ENCODE peak calls at places on chromosome 9, in five cellular contexts. One of them, this sample, is unnamed.

GRCh38 chr9:79382044-79382443 is 189.7 kb upstream of the TLE4 start:
- DNase-seq in CD4-positive, alpha-beta T cell: no peak
- DNase-seq in right cardiac atrium: no peak
- DNase-seq in esophagus squamous epithelium: no peak
- DNase-seq in neural progenitor cell: peak
- DNase-seq in this sample: no peak

GRCh38 chr9:79944991-79945390 is 373.2 kb downstream of the TLE4 start:
- DNase-seq in neural progenitor cell: no peak
- DNase-seq in right cardiac atrium: no peak
- DNase-seq in CD4-positive, alpha-beta T cell: no peak
- DNase-seq in esophagus squamous epithelium: no peak
- DNase-seq in this sample: no peak

GRCh38 chr9:115038138-115038537 is 79.8 kb downstream of the TNC start:
- DNase-seq in esophagus squamous epithelium: no peak
- DNase-seq in right cardiac atrium: peak
- DNase-seq in neural progenitor cell: no peak
- DNase-seq in CD4-positive, alpha-beta T cell: no peak
- DNase-seq in this sample: no peak

GRCh38 chr9:107628444-107628843 is 138.9 kb upstream of the KLF4 start:
- DNase-seq in CD4-positive, alpha-beta T cell: no peak
- DNase-seq in neural progenitor cell: no peak
- DNase-seq in esophagus squamous epithelium: no peak
- DNase-seq in right cardiac atrium: no peak
- DNase-seq in this sample: no peak

GRCh38 chr9:129333961-129334743 is 156.1 kb upstream of the IER5L start:
- DNase-seq in right cardiac atrium: peak
- DNase-seq in CD4-positive, alpha-beta T cell: peak
- DNase-seq in esophagus squamous epithelium: peak
- DNase-seq in neural progenitor cell: peak
- DNase-seq in this sample: peak

GRCh38 chr9:107462691-107463090 is 26.9 kb downstream of the KLF4 start:
- DNase-seq in neural progenitor cell: no peak
- DNase-seq in CD4-positive, alpha-beta T cell: no peak
- DNase-seq in esophagus squamous epithelium: no peak
- DNase-seq in right cardiac atrium: no peak
- DNase-seq in this sample: no peak

GRCh38 chr9:89648247-89649000 is 43.6 kb downstream of the GADD45G start:
- DNase-seq in right cardiac atrium: peak
- DNase-seq in esophagus squamous epithelium: no peak
- DNase-seq in neural progenitor cell: no peak
- DNase-seq in CD4-positive, alpha-beta T cell: no peak
- DNase-seq in this sample: no peak

GRCh38 chr9:72856985-72857631 is 95.7 kb downstream of the ALDH1A1 start:
- DNase-seq in neural progenitor cell: peak
- DNase-seq in CD4-positive, alpha-beta T cell: no peak
- DNase-seq in esophagus squamous epithelium: no peak
- DNase-seq in right cardiac atrium: no peak
- DNase-seq in this sample: peak

GRCh38 chr9:97398999-97399758 is 12.7 kb upstream of the TDRD7 start:
- DNase-seq in neural progenitor cell: peak
- DNase-seq in esophagus squamous epithelium: no peak
- DNase-seq in CD4-positive, alpha-beta T cell: peak
- DNase-seq in right cardiac atrium: peak
- DNase-seq in this sample: peak

GRCh38 chr9:75121914-75122558 is 33.7 kb downstream of the OSTF1 start:
- DNase-seq in right cardiac atrium: no peak
- DNase-seq in CD4-positive, alpha-beta T cell: no peak
- DNase-seq in esophagus squamous epithelium: no peak
- DNase-seq in neural progenitor cell: no peak
- DNase-seq in this sample: no peak

GRCh38 chr9:69937830-69938535 is 105.7 kb upstream of the MAMDC2 start:
- DNase-seq in CD4-positive, alpha-beta T cell: no peak
- DNase-seq in neural progenitor cell: no peak
- DNase-seq in esophagus squamous epithelium: no peak
- DNase-seq in right cardiac atrium: no peak
- DNase-seq in this sample: no peak

GRCh38 chr9:14321517-14322125 is 7.7 kb upstream of the NFIB start:
- DNase-seq in right cardiac atrium: peak
- DNase-seq in CD4-positive, alpha-beta T cell: no peak
- DNase-seq in esophagus squamous epithelium: no peak
- DNase-seq in neural progenitor cell: peak
- DNase-seq in this sample: no peak

GRCh38 chr9:18059447-18059846 is 414.5 kb upstream of the ADAMTSL1 start:
- DNase-seq in neural progenitor cell: no peak
- DNase-seq in right cardiac atrium: no peak
- DNase-seq in CD4-positive, alpha-beta T cell: no peak
- DNase-seq in esophagus squamous epithelium: no peak
- DNase-seq in this sample: no peak

GRCh38 chr9:23728736-23729135 is 97.3 kb downstream of the ELAVL2 start:
- DNase-seq in right cardiac atrium: no peak
- DNase-seq in esophagus squamous epithelium: no peak
- DNase-seq in CD4-positive, alpha-beta T cell: no peak
- DNase-seq in neural progenitor cell: no peak
- DNase-seq in this sample: no peak

GRCh38 chr9:22813520-22813919 is 366.9 kb downstream of the DMRTA1 start:
- DNase-seq in neural progenitor cell: peak
- DNase-seq in CD4-positive, alpha-beta T cell: no peak
- DNase-seq in right cardiac atrium: no peak
- DNase-seq in esophagus squamous epithelium: no peak
- DNase-seq in this sample: peak

GRCh38 chr9:83197611-83198010 is 134.7 kb upstream of the RASEF start:
- DNase-seq in esophagus squamous epithelium: no peak
- DNase-seq in CD4-positive, alpha-beta T cell: no peak
- DNase-seq in right cardiac atrium: no peak
- DNase-seq in neural progenitor cell: no peak
- DNase-seq in this sample: no peak

GRCh38 chr9:118618744-118619299 is 750.4 kb downstream of the BRINP1 start:
- DNase-seq in esophagus squamous epithelium: no peak
- DNase-seq in CD4-positive, alpha-beta T cell: no peak
- DNase-seq in right cardiac atrium: no peak
- DNase-seq in neural progenitor cell: no peak
- DNase-seq in this sample: no peak

GRCh38 chr9:35729700-35730485 is 2.1 kb downstream of the TLN1 start:
- DNase-seq in CD4-positive, alpha-beta T cell: no peak
- DNase-seq in neural progenitor cell: peak
- DNase-seq in right cardiac atrium: peak
- DNase-seq in esophagus squamous epithelium: no peak
- DNase-seq in this sample: peak

GRCh38 chr9:35732185-35733108 is at the start of the genes CREB3 and TLN1:
- DNase-seq in esophagus squamous epithelium: peak
- DNase-seq in neural progenitor cell: peak
- DNase-seq in CD4-positive, alpha-beta T cell: peak
- DNase-seq in right cardiac atrium: peak
- DNase-seq in this sample: peak

GRCh38 chr9:35729101-35729500 is 2.9 kb downstream of the TLN1 start:
- DNase-seq in CD4-positive, alpha-beta T cell: no peak
- DNase-seq in esophagus squamous epithelium: no peak
- DNase-seq in neural progenitor cell: no peak
- DNase-seq in right cardiac atrium: no peak
- DNase-seq in this sample: no peak

GRCh38 chr9:35731415-35732184 is 395 bp downstream of the TLN1 start:
- DNase-seq in CD4-positive, alpha-beta T cell: peak
- DNase-seq in neural progenitor cell: no peak
- DNase-seq in right cardiac atrium: no peak
- DNase-seq in esophagus squamous epithelium: no peak
- DNase-seq in this sample: no peak

DNA sequence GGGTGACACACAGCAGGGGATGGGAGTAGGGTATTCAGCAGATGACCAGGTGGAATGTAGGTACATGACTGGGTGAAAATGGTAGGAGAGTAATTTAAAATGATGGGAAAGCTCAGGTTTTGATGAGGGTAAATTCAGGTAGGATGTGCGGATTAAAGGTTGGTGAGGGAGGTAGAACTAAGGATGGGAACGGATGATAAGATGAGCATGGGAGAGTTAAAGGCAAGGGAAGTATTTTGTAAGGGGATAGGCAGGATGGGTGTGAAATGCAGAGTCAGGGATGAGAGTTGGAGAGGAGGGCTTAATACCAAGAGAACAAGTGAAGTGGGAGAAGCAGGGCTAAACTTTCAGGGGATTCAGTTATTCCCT is 1.5 kb downstream of the TLN1 start:
- DNase-seq in esophagus squamous epithelium: no peak
- DNase-seq in neural progenitor cell: no peak
- DNase-seq in CD4-positive, alpha-beta T cell: no peak
- DNase-seq in right cardiac atrium: no peak
- DNase-seq in this sample: no peak
- H3K27ac ChIP-seq in esophagus squamous epithelium: peak
- H3K27ac ChIP-seq in neural progenitor cell: no peak
- H3K27ac ChIP-seq in CD4-positive, alpha-beta T cell: peak
- H3K27ac ChIP-seq in right cardiac atrium: peak
- H3K27ac ChIP-seq in this sample: no peak

DNA sequence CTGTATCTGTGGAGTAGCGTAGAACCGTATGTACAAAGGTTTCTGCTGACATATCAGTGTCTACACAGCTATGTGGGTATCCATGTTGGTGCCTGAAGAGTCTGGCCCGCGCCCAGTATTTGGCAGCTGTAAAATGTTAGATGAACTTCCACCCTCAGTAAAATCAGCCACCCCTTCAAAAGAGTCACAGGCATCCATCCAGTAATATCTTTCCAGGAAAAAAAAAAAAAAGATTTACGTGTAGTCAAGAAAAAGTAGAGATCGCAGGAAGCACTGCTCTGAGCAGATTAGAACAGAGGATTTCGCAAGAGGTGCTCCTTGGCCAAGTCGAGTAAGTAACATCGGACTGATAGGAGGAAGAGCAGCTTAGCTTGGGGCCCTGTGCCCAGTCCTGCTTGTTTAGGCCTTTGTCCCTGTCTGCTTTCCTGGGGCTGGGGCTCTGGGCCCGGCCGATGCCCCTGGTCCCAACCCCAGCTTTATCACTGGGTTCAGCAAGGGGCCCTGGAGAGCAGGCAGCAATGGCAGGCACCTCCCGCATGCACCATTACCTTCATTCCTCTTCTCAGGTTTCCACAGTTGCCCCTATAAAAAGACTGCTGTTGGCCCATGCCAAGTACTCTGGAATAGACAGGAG is 21.2 kb downstream of the DAPK1 start:
- DNase-seq in esophagus squamous epithelium: no peak
- DNase-seq in neural progenitor cell: no peak
- DNase-seq in right cardiac atrium: peak
- DNase-seq in CD4-positive, alpha-beta T cell: no peak
- DNase-seq in this sample: no peak
- H3K27ac ChIP-seq in esophagus squamous epithelium: peak
- H3K27ac ChIP-seq in neural progenitor cell: no peak
- H3K27ac ChIP-seq in right cardiac atrium: peak
- H3K27ac ChIP-seq in CD4-positive, alpha-beta T cell: no peak
- H3K27ac ChIP-seq in this sample: no peak

DNA sequence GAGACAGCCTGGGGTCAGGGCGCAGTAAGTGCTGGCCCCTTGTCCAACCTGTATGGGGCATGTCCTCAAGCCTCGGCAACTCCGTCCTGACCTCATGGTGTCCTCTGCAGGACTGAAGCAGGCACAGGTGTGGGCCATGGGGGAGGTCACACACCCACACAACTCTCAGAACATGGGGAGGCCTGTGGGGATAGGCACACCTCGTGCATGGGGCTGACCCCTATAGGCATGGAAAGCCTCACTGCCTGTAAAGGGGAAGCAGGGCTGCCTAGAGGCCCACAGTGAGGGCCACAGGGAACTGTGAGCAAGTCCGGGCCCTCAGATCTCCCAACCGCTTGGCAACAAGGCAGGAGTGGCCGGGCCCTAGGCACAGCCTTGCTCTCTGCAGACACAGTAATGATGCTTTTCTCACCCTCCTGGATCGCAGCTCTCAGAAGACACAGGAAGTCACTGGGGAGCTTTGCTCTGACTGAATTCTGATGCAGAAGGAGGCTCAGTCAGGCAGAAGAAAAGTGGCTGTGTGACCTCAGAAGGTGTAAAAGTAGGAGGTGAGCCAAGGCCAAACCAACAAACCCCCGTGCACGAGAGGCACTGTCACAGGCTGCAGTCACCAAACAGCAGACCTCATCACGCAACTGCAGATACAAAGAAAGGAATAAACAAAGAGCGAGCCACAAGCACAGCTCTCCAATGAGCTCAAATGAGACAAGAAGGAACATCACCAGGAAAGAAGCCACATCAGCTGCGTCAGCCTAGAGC is 5.4 kb downstream of the IPPK start:
- DNase-seq in right cardiac atrium: no peak
- DNase-seq in CD4-positive, alpha-beta T cell: no peak
- DNase-seq in neural progenitor cell: no peak
- DNase-seq in esophagus squamous epithelium: no peak
- DNase-seq in this sample: no peak
- H3K27ac ChIP-seq in right cardiac atrium: peak
- H3K27ac ChIP-seq in CD4-positive, alpha-beta T cell: peak
- H3K27ac ChIP-seq in neural progenitor cell: no peak
- H3K27ac ChIP-seq in esophagus squamous epithelium: no peak
- H3K27ac ChIP-seq in this sample: no peak

DNA sequence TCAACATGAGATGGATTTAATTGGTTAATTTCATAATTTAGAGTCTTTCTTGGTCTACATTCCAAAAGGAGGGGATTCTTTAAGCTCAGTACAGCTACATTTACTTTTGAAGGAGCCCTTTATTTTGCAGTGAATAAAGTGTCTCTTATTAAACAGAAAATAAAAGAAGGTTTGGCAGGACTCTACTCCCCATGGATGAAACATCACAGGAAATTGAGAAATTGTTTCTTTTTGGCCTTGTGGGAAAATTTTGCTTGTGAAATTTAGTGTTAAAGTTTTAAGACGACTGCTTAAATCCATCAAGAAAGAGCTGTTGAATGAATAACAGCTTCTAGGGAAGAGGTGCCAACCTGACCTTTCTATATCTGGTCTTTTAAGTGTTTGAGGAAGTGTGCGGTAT is 187.7 kb downstream of the NTRK2 start:
- DNase-seq in right cardiac atrium: no peak
- DNase-seq in neural progenitor cell: no peak
- DNase-seq in esophagus squamous epithelium: no peak
- DNase-seq in CD4-positive, alpha-beta T cell: no peak
- DNase-seq in this sample: no peak
- H3K27ac ChIP-seq in right cardiac atrium: no peak
- H3K27ac ChIP-seq in neural progenitor cell: no peak
- H3K27ac ChIP-seq in esophagus squamous epithelium: peak
- H3K27ac ChIP-seq in CD4-positive, alpha-beta T cell: no peak
- H3K27ac ChIP-seq in this sample: no peak

GRCh38 chr9:94031380-94031779 is 52.9 kb upstream of the PTPDC1 start:
- DNase-seq in right cardiac atrium: no peak
- DNase-seq in neural progenitor cell: no peak
- DNase-seq in esophagus squamous epithelium: no peak
- DNase-seq in CD4-positive, alpha-beta T cell: no peak
- DNase-seq in this sample: no peak
- H3K27ac ChIP-seq in right cardiac atrium: no peak
- H3K27ac ChIP-seq in neural progenitor cell: no peak
- H3K27ac ChIP-seq in esophagus squamous epithelium: no peak
- H3K27ac ChIP-seq in CD4-positive, alpha-beta T cell: no peak
- H3K27ac ChIP-seq in this sample: no peak

DNA sequence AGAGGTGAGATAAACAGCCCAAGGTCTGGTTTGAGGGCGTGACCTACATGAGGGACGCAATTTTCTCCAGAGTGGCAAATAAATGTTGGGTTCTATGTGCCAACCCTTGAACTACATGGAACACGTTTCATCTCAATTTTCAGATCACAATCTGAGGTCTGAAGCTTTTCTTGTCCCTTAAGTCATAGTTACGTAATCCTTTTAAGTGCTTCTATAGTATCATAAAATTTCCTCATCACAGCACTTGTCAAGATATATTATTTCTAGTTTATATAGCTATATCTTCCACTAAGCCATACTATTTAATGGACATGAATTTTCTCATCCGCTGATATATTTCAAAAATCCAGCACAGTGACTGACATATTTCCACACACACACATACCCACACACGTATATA is 53.1 kb upstream of the GRIN3A start:
- DNase-seq in right cardiac atrium: no peak
- DNase-seq in neural progenitor cell: no peak
- DNase-seq in esophagus squamous epithelium: no peak
- DNase-seq in CD4-positive, alpha-beta T cell: no peak
- DNase-seq in this sample: no peak
- H3K27ac ChIP-seq in right cardiac atrium: no peak
- H3K27ac ChIP-seq in neural progenitor cell: no peak
- H3K27ac ChIP-seq in esophagus squamous epithelium: no peak
- H3K27ac ChIP-seq in CD4-positive, alpha-beta T cell: no peak
- H3K27ac ChIP-seq in this sample: no peak

This sample was measured in WERI-Rb-1.